ENCODE peak calls at places on chromosomes 7 and 10, in seven cellular contexts. P is GM23338; Q is effector memory CD4-positive, alpha-beta T cell; O is thoracic aorta; Y is heart left ventricle; L is CD8-positive, alpha-beta memory T cell; M is A549. K is an unnamed sample. For H3K4me1, the result is how much of the 10 kb centered on the place peaks cover.

GRCh38 chr7:116628971-116629586 is 42.9 kb upstream of the MET start:
- DNase-seq in Q (no peak), Y (no peak), P (no peak), M (no peak), L (no peak), O (peak), K (peak)

GRCh38 chr7:8436965-8437364 is 3.6 kb downstream of the NXPH1 start:
- DNase-seq in Q (no peak), O (no peak), Y (no peak), L (peak), P (peak), M (peak), K (peak)

GRCh38 chr7:4026941-4027340 is 655.2 kb upstream of the FOXK1 start:
- DNase-seq in O (no peak), Y (no peak), Q (no peak), P (no peak), L (no peak), M (no peak), K (no peak)

GRCh38 chr7:106883627-106884026 is 18.5 kb downstream of the PIK3CG start:
- DNase-seq in P (no peak), O (no peak), L (no peak), M (no peak), Y (no peak), Q (no peak), K (no peak)

GRCh38 chr7:45176886-45177731 is 19.5 kb downstream of the RAMP3 start:
- DNase-seq in M (no peak), O (no peak), L (no peak), Q (no peak), Y (no peak), P (no peak), K (no peak)

GRCh38 chr7:155547161-155547791 is 917 bp upstream of the CNPY1 start:
- DNase-seq in M (no peak), O (no peak), Y (no peak), Q (no peak), L (no peak), P (no peak), K (peak)

GRCh38 chr10:48414778-48415177 is 108.3 kb downstream of the MAPK8 start:
- DNase-seq in O (no peak), Y (no peak), P (no peak), M (no peak), Q (no peak), L (no peak), K (no peak)

GRCh38 chr7:131194070-131194865 is 133.4 kb upstream of the MKLN1 start:
- DNase-seq in Y (no peak), O (no peak), P (no peak), M (no peak), Q (no peak), L (no peak), K (no peak)

GRCh38 chr7:156751319-156751718 is 110.7 kb downstream of the RNF32 start:
- DNase-seq in Q (no peak), O (no peak), P (no peak), L (no peak), Y (no peak), M (no peak), K (peak)

GRCh38 chr10:95335933-95336699 is 45.3 kb upstream of the PDLIM1 start:
- DNase-seq in O (no peak), P (no peak), Q (no peak), L (no peak), Y (no peak), M (no peak), K (no peak)

GRCh38 chr10:132408367-132408781 is 11.4 kb downstream of the PWWP2B start:
- DNase-seq in M (no peak), P (peak), Y (no peak), Q (no peak), L (no peak), O (no peak), K (no peak)

GRCh38 chr10:15106352-15107013 is 9.3 kb downstream of the RPP38 start:
- DNase-seq in O (no peak), Q (peak), Y (peak), L (peak), P (peak), M (peak), K (peak)

GRCh38 chr10:128051548-128051947 is 74.7 kb downstream of the MKI67 start:
- DNase-seq in Q (no peak), O (no peak), P (no peak), M (no peak), Y (no peak), L (no peak), K (no peak)

GRCh38 chr10:70891636-70892035 is 3.3 kb upstream of the PCBD1 start:
- DNase-seq in Q (no peak), Y (no peak), L (no peak), O (no peak), M (no peak), P (peak), K (no peak)

GRCh38 chr7:158325530-158326381 is 261.9 kb downstream of the PTPRN2 start:
- DNase-seq in Y (no peak), P (peak), L (no peak), M (no peak), O (no peak), Q (no peak), K (peak)

GRCh38 chr7:55573526-55573925 is 1.2 kb upstream of the VOPP1 start:
- DNase-seq in O (no peak), M (no peak), Y (no peak), L (no peak), P (no peak), Q (no peak), K (no peak)

GRCh38 chr7:32639122-32639521 is 143.8 kb downstream of the AVL9 start:
- DNase-seq in Y (no peak), L (no peak), O (no peak), Q (no peak), P (no peak), M (no peak), K (no peak)

GRCh38 chr10:4819707-4820106 is 6.3 kb upstream of the AKR1E2 start:
- DNase-seq in P (no peak), O (no peak), L (no peak), Y (no peak), Q (no peak), M (no peak), K (no peak)

GRCh38 chr10:73768881-73769280 is 13.0 kb upstream of the CHCHD1 start:
- DNase-seq in Y (no peak), P (peak), O (no peak), M (no peak), Q (peak), L (peak), K (no peak)

GRCh38 chr10:21524131-21524525 is 1.4 kb downstream of the SKIDA1 start:
- DNase-seq in Y (no peak), M (no peak), P (no peak), O (no peak), Q (no peak), L (no peak), K (no peak)

GRCh38 chr7:41256186-41256945 is 446.5 kb downstream of the INHBA start:
- DNase-seq in P (no peak), Y (no peak), M (no peak), Q (no peak), L (no peak), O (no peak), K (no peak)

GRCh38 chr7:157150825-157151412 is 12.2 kb downstream of the UBE3C start:
- DNase-seq in L (no peak), M (no peak), P (peak), Y (no peak), Q (no peak), O (no peak), K (no peak)

GRCh38 chr7:30459591-30460245 is 18.9 kb downstream of the NOD1 start:
- DNase-seq in Y (no peak), L (no peak), O (no peak), M (peak), Q (no peak), P (no peak), K (peak)

GRCh38 chr10:110618206-110618605 is 25.9 kb upstream of the RBM20 start:
- DNase-seq in Y (no peak), Q (no peak), O (no peak), L (no peak), P (no peak), M (no peak), K (no peak)

DNA sequence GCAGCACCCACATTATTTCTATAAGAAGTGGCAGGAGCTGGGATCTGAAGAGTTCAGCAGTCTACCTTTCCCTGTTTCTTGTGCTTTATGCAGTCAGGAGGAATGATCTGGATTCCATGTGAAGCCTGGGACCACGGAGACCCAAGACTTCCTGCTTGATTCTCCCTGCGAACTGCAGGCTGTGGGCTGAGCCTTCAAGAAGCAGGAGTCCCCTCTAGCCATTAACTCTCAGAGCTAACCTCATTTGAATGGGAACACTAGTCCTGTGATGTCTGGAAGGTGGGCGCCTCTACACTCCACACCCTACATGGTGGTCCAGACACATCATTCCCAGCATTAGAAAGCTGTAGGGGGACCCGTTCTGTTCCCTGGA is 874 bp upstream of the RBP3 start:
- DNase-seq in M (no peak), O (no peak), L (no peak), Y (no peak), P (no peak), Q (no peak), K (no peak)
- H3K4me1 ChIP-seq in M (under half), O (under half), L (under half), Y (under half), P (under half), Q (under half), K (under half)

GRCh38 chr10:89207801-89208551 is 859 bp upstream of the CH25H start:
- DNase-seq in O (no peak), P (peak), M (peak), Q (no peak), L (no peak), Y (peak), K (peak)
- H3K4me3 ChIP-seq in O (peak), P (peak), M (peak), Q (peak), L (peak), Y (peak), K (peak)

GRCh38 chr10:50497758-50498157 is 126.0 kb downstream of the SGMS1 start:
- DNase-seq in Q (no peak), Y (no peak), O (no peak), L (no peak), M (no peak), P (no peak), K (no peak)
- H3K27ac ChIP-seq in Q (no peak), Y (peak), O (peak), L (no peak), M (no peak), P (no peak), K (no peak)

DNA sequence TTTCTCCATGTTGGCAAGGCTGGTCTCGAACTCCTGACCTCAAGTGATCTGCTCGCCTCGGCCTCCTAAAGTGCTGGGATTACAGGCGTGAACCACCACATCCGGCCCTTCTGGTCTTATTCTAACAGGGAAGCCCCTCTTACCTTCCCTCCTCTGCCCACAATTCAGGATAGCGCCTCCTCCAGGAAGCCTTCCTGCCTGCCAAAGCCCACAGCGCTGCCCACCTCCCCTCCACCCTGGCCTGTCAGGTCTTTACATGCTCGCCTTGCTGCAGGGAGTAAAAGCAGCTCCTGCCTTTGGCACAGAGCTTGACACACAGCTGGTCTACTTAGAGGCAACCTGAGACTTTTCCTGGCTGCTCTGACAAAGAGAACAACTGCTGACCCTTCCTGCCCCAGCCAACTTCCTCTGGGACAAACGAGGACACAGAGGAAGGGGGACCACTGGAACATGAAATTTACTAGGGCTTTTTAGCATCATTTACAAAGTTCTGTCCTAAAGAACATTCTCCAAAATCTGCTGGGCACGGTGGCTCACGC is 13.2 kb downstream of the MLXIPL start:
- DNase-seq in M (no peak), Y (no peak), Q (no peak), O (no peak), P (peak), L (no peak), K (no peak)
- H3K4me1 ChIP-seq in M (under half), Y (under half), Q (under half), O (under half), P (under half), L (under half), K (under half)

DNA sequence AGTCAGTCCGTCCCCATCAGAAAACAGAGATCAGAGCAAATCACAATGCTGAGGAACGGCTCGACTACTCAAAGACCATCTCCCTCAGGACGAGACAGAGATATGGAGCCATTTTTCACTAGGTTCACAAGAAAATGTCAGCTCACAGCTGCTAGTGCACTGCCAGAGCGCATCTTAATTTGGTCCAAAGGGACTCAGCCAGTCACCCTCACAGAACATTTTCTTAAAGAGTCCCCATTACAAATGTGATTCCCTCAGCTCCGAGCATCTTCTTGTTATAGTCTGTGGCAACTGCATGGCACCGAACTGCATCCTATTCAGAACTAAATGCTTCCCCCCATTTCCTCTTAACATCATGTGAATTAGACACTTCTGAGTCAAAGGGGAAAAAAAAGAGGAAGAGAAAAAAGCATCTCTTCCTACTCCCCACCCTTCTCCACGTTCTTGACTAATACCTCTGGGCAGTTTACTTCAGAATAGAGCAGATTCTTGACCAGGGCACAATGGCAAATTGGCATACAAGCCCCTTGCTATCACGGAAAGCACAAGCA is 683.8 kb downstream of the MAGI2 start:
- DNase-seq in Q (no peak), O (no peak), Y (no peak), P (no peak), L (no peak), M (no peak), K (no peak)
- H3K4me3 ChIP-seq in Q (no peak), O (peak), Y (peak), P (peak), L (no peak), M (no peak), K (no peak)

GRCh38 chr7:47651355-47652317 is 69.7 kb upstream of the TNS3 start:
- DNase-seq in P (no peak), Y (no peak), L (no peak), M (peak), Q (no peak), O (no peak), K (no peak)
- H3K27ac ChIP-seq in P (no peak), Y (peak), L (no peak), M (peak), Q (no peak), O (peak), K (no peak)

GRCh38 chr10:28366943-28367342 is 64.1 kb upstream of the MPP7 start:
- DNase-seq in Y (no peak), P (no peak), Q (no peak), O (no peak), L (no peak), M (no peak), K (no peak)
- H3K4me1 ChIP-seq in Y (under half), P (under half), Q (under half), O (under half), L (half or more), M (under half), K (under half)

K was measured in small intestine.